ENCODE peak calls at places on chromosomes 4 and X, in four cellular contexts. C, V, Y and K are unnamed samples.

GRCh38 chr4:52196606-52197130 is 145.6 kb downstream of the SPATA18 start:
- DNase-seq in Y (no peak), V (no peak), C (no peak), K (no peak)

GRCh38 chrX:103919336-103919682 is 43.1 kb upstream of the TMSB15B start:
- DNase-seq in C (peak), V (peak), Y (no peak), K (no peak)

GRCh38 chr4:110878413-110878812 is 255.5 kb upstream of the PITX2 start:
- DNase-seq in V (no peak), Y (no peak), C (no peak), K (no peak)

GRCh38 chrX:132651411-132652086 is 162.7 kb upstream of the MBNL3 start:
- DNase-seq in Y (no peak), C (no peak), V (no peak), K (no peak)

GRCh38 chr4:120630432-120630831 is 292.1 kb downstream of the PRDM5 start:
- DNase-seq in C (no peak), Y (no peak), V (no peak), K (no peak)

GRCh38 chrX:10213716-10214115 is 56.9 kb downstream of the CLCN4 start:
- DNase-seq in Y (no peak), V (no peak), C (no peak), K (no peak)

GRCh38 chrX:48521353-48522243 is at the start of gene EBP:
- DNase-seq in C (peak), V (peak), Y (peak), K (peak)

GRCh38 chr4:159185593-159186023 is 82.7 kb downstream of the RAPGEF2 start:
- DNase-seq in C (no peak), V (no peak), Y (no peak), K (no peak)

GRCh38 chr4:53616219-53616618 is 24.9 kb upstream of the LNX1 start:
- DNase-seq in C (no peak), Y (no peak), V (no peak), K (no peak)

GRCh38 chr4:42655248-42655647 is 1.7 kb downstream of the ATP8A1 start:
- DNase-seq in V (no peak), C (no peak), Y (no peak), K (no peak)

GRCh38 chr4:931194-931959 is 739 bp downstream of the GAK start:
- DNase-seq in Y (peak), V (no peak), C (peak), K (no peak)

GRCh38 chrX:19334945-19335626 is 8.6 kb upstream of the PDHA1 start:
- DNase-seq in V (no peak), C (peak), Y (peak), K (peak)

GRCh38 chrX:80423000-80423399 is 2.8 kb downstream of the TENT5D start:
- DNase-seq in Y (no peak), C (no peak), V (no peak), K (no peak)

GRCh38 chr4:15117270-15117946 is 115.1 kb downstream of the CPEB2 start:
- DNase-seq in C (peak), Y (peak), V (no peak), K (no peak)

GRCh38 chr4:156946508-156947197 is 24.9 kb downstream of the PDGFC start:
- DNase-seq in V (no peak), C (no peak), Y (no peak), K (no peak)

GRCh38 chr4:139146926-139147547 is 30.0 kb downstream of the ELF2 start:
- DNase-seq in V (no peak), C (no peak), Y (no peak), K (no peak)

GRCh38 chrX:13797512-13797911 is 19.4 kb downstream of the GPM6B start:
- DNase-seq in C (no peak), V (no peak), Y (no peak), K (no peak)

GRCh38 chrX:72253686-72254085 is 14.9 kb upstream of the ERCC6L start:
- DNase-seq in V (no peak), C (no peak), Y (no peak), K (no peak)

GRCh38 chrX:132716006-132716405 is 227.2 kb upstream of the MBNL3 start:
- DNase-seq in Y (no peak), C (no peak), V (no peak), K (no peak)

GRCh38 chr4:142707397-142707796 is 138.7 kb downstream of the INPP4B start:
- DNase-seq in C (peak), Y (no peak), V (no peak), K (no peak)

GRCh38 chr4:20591571-20592455 is 108.4 kb upstream of the PACRGL start:
- DNase-seq in V (no peak), C (no peak), Y (no peak), K (no peak)

GRCh38 chr4:6291784-6292297 is 22.2 kb downstream of the WFS1 start:
- DNase-seq in V (no peak), C (no peak), Y (no peak), K (no peak)

GRCh38 chr4:103478729-103479128 is 241.1 kb downstream of the TACR3 start:
- DNase-seq in C (no peak), Y (no peak), V (no peak), K (no peak)